ENCODE peak calls at places on chromosomes 3 and 15, in five cellular contexts. D is endothelial cell, T is activated B cell treated with CpG ODN at 0.5 μM for 24 hours, O is H9, U is HFF-Myc. H is an unnamed sample.

GRCh38 chr3:64343692-64344440 is 118.6 kb upstream of the PRICKLE2 start:
- DNase-seq in D (no peak), T (no peak), U (no peak), O (no peak), H (no peak)

GRCh38 chr3:38620236-38620635 is 29.3 kb downstream of the SCN5A start:
- DNase-seq in T (no peak), U (no peak), O (no peak), D (no peak), H (no peak)

GRCh38 chr3:128021768-128022372 is 30.4 kb upstream of the SEC61A1 start:
- DNase-seq in D (no peak), T (no peak), O (no peak), U (no peak), H (no peak)

GRCh38 chr3:24351779-24352469 is 142.7 kb downstream of the THRB start:
- DNase-seq in T (no peak), U (no peak), D (no peak), O (no peak), H (no peak)

GRCh38 chr3:197989651-197990050 is 29.6 kb downstream of the LMLN start:
- DNase-seq in O (no peak), D (no peak), T (no peak), U (no peak), H (no peak)

GRCh38 chr3:109874900-109875735 is 537.8 kb upstream of the DPPA4 start:
- DNase-seq in D (no peak), O (no peak), U (no peak), T (no peak), H (no peak)

GRCh38 chr15:90879730-90880366 is 4.5 kb upstream of the FES start:
- DNase-seq in U (no peak), D (no peak), T (no peak), O (no peak), H (no peak)

GRCh38 chr3:197753263-197753662 is 3.6 kb downstream of the FYTTD1 start:
- DNase-seq in D (no peak), O (no peak), U (no peak), T (no peak), H (no peak)

GRCh38 chr3:167700046-167700445 is 34.6 kb downstream of the PDCD10 start:
- DNase-seq in O (no peak), U (peak; percentile 17), D (no peak), T (no peak), H (no peak)

GRCh38 chr3:169365993-169366915 is 297.3 kb downstream of the MECOM start:
- DNase-seq in O (no peak), D (no peak), T (no peak), U (no peak), H (no peak)
- TF ChIP-seq CTCF in O (no peak), D (no peak), T (no peak), U (no peak), H (no peak)

GRCh38 chr3:196609815-196610515 is 29.5 kb upstream of the NRROS start:
- DNase-seq in O (no peak), U (no peak), T (no peak), D (no peak), H (no peak)

GRCh38 chr3:196604548-196604947 is 34.9 kb upstream of the NRROS start:
- DNase-seq in O (no peak), T (no peak), D (no peak), U (no peak), H (no peak)

GRCh38 chr3:196611761-196612483 is 27.6 kb upstream of the NRROS start:
- DNase-seq in T (no peak), O (no peak), D (peak; percentile 41), U (no peak), H (no peak)

GRCh38 chr3:196608693-196609092 is 30.8 kb upstream of the NRROS start:
- DNase-seq in U (no peak), D (no peak), O (no peak), T (no peak), H (no peak)

DNA sequence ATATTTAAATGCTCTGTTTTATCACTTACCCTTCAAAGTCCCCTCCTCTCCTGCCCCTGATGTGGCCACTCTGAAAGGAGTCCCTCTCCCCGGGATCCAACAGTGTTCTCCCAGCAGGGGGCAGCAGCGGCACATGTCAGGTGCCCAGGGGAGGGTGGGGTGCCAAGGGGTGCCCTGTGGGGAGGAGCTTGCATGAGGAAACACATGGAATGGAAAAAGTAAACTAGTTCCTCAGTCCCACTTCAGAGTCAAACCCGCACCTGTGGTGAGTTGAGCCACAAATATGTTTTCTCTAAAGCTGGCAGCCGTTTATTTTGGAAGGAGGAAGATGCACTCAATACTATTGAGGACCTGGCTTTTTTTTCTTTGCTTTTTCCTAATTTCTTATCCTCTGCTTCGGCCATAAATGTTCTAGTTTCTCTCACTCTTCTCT is 30.1 kb upstream of the NRROS start:
- DNase-seq in U (peak; percentile 44), T (peak; percentile 89), D (peak; percentile 97), O (peak; percentile 92), H (peak; percentile 71)
- TF ChIP-seq CTCF in U (peak; percentile 83), T (peak; percentile 52), D (peak; percentile 80), O (peak; percentile 92), H (peak; percentile 66)

GRCh38 chr15:101772921-101773320 is 30.4 kb upstream of the OR4F6 start:
- DNase-seq in T (no peak), D (no peak), U (no peak), O (no peak), H (no peak)

GRCh38 chr15:101775136-101775535 is 28.2 kb upstream of the OR4F6 start:
- DNase-seq in T (no peak), O (no peak), D (no peak), U (no peak), H (no peak)

DNA sequence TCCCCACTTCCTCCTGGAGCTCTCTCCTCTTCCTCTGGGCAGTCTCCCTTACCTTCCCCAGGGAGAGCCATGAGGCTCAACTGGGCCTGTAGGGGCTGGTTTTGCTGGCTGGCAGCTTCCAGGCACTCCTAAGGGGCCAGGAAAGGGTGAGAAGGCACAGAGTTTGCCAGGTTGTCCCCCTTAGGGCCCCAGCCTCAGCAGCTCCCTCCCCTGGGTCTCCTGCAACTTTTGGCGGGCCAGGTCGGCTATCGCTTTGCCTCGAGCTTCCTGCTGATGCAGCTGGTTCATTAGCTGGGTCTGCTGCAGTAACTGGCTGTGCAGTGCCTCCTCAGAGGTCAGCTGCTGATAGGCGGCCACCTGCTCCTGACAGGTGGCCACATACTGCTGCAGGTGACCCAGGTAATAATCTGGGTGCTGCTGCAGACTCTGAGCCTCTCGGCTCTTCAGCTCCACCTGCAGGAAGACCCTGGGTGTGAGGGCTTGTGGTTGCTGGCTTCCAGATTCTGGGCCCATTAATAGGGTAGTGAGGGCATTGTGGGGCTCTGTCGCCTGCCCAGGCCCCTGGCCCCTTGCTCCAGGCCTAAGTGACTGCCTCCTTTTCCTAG is 29.7 kb upstream of the OR4F6 start:
- DNase-seq in T (no peak), D (no peak), O (peak; percentile 75), U (no peak), H (no peak)
- TF ChIP-seq CTCF in T (no peak), D (peak; percentile 21), O (peak; percentile 67), U (peak; percentile 19), H (no peak)

GRCh38 chr3:7306900-7307299 is 446.0 kb downstream of the GRM7 start:
- DNase-seq in O (no peak), U (no peak), D (no peak), T (no peak), H (no peak)
- TF ChIP-seq CTCF in O (no peak), U (no peak), D (no peak), T (no peak), H (no peak)

DNA sequence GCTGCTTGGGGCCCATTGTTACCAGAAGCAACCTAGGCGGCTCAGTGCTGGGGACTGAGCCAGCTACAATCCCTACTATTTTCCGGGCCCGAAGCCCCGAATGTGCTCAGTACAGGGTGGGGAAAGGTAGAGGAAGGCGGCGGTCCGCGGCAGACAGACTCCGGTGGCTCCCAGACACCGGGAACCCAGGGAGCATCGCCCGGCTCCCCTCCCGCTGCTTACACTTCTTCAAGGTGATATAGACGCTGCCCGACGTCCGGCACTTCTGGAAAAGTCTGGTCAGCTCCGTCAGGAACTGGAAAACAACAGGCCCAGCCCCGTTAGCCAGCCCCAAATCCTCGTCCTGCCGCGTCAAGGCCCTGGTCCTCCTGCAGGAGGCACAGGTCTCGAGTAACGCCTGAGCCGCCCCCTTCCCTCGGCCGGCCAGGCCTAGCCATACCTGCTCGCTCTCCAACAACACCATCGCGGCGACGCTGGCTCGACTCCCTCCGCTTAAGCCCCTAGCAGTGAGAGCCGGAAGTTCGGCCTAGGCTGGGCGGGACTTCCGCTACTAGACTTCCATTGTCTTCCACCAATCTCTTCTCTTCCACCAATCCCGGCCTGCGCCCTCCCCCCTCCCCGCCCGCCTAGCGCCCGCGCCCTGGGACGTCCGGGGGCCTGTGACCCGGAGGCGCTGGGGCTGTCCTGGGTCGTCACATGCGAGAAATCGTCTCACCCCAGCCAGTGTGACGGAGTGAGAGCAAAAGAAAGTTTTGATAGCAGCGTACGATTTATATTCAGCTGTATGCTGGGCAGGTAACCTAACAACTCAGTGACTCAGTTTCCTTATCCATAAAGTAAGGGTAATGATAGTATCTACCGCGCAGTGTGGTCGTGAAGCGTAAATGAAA is at the start of gene SRP14:
- DNase-seq in U (peak; percentile 75), D (peak; percentile 89), O (peak; percentile 95), T (peak; percentile 89), H (peak; percentile 90)
- TF ChIP-seq CTCF in U (no peak), D (no peak), O (no peak), T (no peak), H (peak; percentile 44)

GRCh38 chr15:31974855-31975421 is 55.4 kb upstream of the CHRNA7 start:
- DNase-seq in O (peak; percentile 73), D (peak; percentile 73), T (no peak), U (no peak), H (peak; percentile 56)
- TF ChIP-seq CTCF in O (peak; percentile 84), D (peak; percentile 84), T (no peak), U (peak; percentile 62), H (peak; percentile 81)

GRCh38 chr3:155981669-155982068 is 111.2 kb downstream of the GMPS start:
- DNase-seq in T (no peak), O (no peak), U (no peak), D (no peak), H (no peak)

GRCh38 chr3:155972885-155973584 is 102.6 kb downstream of the GMPS start:
- DNase-seq in D (no peak), U (no peak), T (no peak), O (no peak), H (no peak)

GRCh38 chr3:155983834-155984474 is 113.5 kb downstream of the GMPS start:
- DNase-seq in U (no peak), O (no peak), D (no peak), T (no peak), H (no peak)

GRCh38 chr3:155979746-155980145 is 109.3 kb downstream of the GMPS start:
- DNase-seq in U (no peak), O (no peak), D (no peak), T (no peak), H (no peak)

DNA sequence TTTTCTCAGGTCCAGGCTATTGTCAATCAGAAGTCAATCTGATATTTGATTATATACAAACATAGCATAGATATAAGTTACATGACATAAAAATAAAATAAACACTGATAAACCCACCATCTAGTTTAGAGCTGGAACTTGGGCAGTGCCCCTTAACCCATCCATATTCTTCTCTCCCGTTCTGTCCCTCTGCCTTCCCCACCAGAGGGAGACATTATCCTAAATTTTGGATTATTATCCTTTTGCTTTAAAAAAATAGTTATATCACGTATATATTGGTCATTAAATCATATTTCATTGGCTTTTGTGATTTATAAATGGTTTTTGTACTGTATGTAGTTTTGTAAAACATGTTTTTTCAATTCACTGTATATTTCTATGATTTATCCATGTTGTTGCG is 107.9 kb downstream of the GMPS start:
- DNase-seq in D (no peak), O (no peak), T (no peak), U (no peak), H (no peak)
- TF ChIP-seq CTCF in D (no peak), O (peak; percentile 65), T (no peak), U (peak; percentile 49), H (no peak)